ENCODE peak calls at places on chromosomes 2 and 18, in four cellular contexts. T is activated CD4-positive, alpha-beta T cell treated with anti-CD3 and anti-CD28 coated beads, Interleukin-2, amount 50 U/mL, for 4 hours; P is dorsolateral prefrontal cortex; C is pancreas. G is an unnamed sample.

GRCh38 chr2:3207091-3207491 is 170.5 kb downstream of the EIPR1 start:
- DNase-seq in T (no peak), P (no peak), C (no peak), G (no peak)

GRCh38 chr18:36031903-36032302 is 35.5 kb downstream of the RPRD1A start:
- DNase-seq in T (no peak), P (no peak), C (no peak), G (no peak)

GRCh38 chr2:647691-648231 is 29.4 kb downstream of the TMEM18 start:
- DNase-seq in T (no peak), P (no peak), C (peak), G (no peak)

GRCh38 chr18:25764777-25765176 is 325.6 kb downstream of the SS18 start:
- DNase-seq in T (no peak), P (no peak), C (no peak), G (no peak)

GRCh38 chr2:49236316-49236715 is 82.0 kb upstream of the FSHR start:
- DNase-seq in T (no peak), P (no peak), C (no peak), G (no peak)

GRCh38 chr2:6888724-6889123 is 11.1 kb downstream of the RSAD2 start:
- DNase-seq in T (no peak), P (no peak), C (no peak), G (no peak)

GRCh38 chr18:58481321-58482180 is 147.3 kb downstream of the ALPK2 start:
- DNase-seq in T (no peak), P (no peak), C (no peak), G (no peak)

GRCh38 chr18:13303761-13304364 is 85.3 kb downstream of the LDLRAD4 start:
- DNase-seq in T (no peak), P (no peak), C (no peak), G (no peak)

GRCh38 chr2:220226076-220226475 is 598.6 kb downstream of the SLC4A3 start:
- DNase-seq in T (no peak), P (no peak), C (no peak), G (no peak)

GRCh38 chr2:37376421-37377186 is 32.2 kb downstream of the QPCT start:
- DNase-seq in T (no peak), P (no peak), C (no peak), G (no peak)

GRCh38 chr2:224025874-224026273 is 13.2 kb downstream of the SERPINE2 start:
- DNase-seq in T (peak), P (no peak), C (no peak), G (peak)

GRCh38 chr2:231680992-231681852 is 27.1 kb upstream of the PTMA start:
- DNase-seq in T (no peak), P (peak), C (peak), G (no peak)

GRCh38 chr2:33660416-33661118 is 61.5 kb upstream of the FAM98A start:
- DNase-seq in T (no peak), P (no peak), C (no peak), G (no peak)

GRCh38 chr2:208711598-208711997 is 305.0 kb downstream of the PTH2R start:
- DNase-seq in T (no peak), P (no peak), C (no peak), G (no peak)

GRCh38 chr2:98917031-98917459 is 19.0 kb downstream of the CRACDL start:
- DNase-seq in T (no peak), P (peak), C (no peak), G (no peak)

GRCh38 chr18:21129586-21130216 is 18.1 kb upstream of the ROCK1 start:
- DNase-seq in T (no peak), P (no peak), C (no peak), G (no peak)

GRCh38 chr2:189163889-189164288 is 15.7 kb downstream of the COL5A2 start:
- DNase-seq in T (no peak), P (no peak), C (no peak), G (no peak)

GRCh38 chr2:187580462-187581124 is 26.4 kb upstream of the TFPI start:
- DNase-seq in T (no peak), P (no peak), C (no peak), G (no peak)

GRCh38 chr18:9273221-9273620 is 61.4 kb upstream of the TWSG1 start:
- DNase-seq in T (no peak), P (no peak), C (no peak), G (no peak)

GRCh38 chr2:178829299-178829698 is 22.1 kb upstream of the TTN start:
- DNase-seq in T (no peak), P (no peak), C (no peak), G (no peak)

GRCh38 chr2:98685930-98686887 is 44.7 kb downstream of the MGAT4A start:
- DNase-seq in T (no peak), P (no peak), C (no peak), G (no peak)

GRCh38 chr2:81412681-81413080 is 1108.1 kb upstream of the LRRTM1 start:
- DNase-seq in T (no peak), P (no peak), C (no peak), G (no peak)

GRCh38 chr2:212099658-212100057 is 438.9 kb downstream of the ERBB4 start:
- DNase-seq in T (no peak), P (no peak), C (no peak), G (no peak)

GRCh38 chr18:47261902-47262301 is 10.4 kb upstream of the SKOR2 start:
- DNase-seq in T (no peak), P (no peak), C (peak), G (no peak)

GRCh38 chr2:241876528-241877196 is 7.1 kb downstream of the RTP5 start:
- DNase-seq in T (no peak), P (no peak), C (peak), G (no peak)

GRCh38 chr2:82342351-82342750 is 2037.8 kb upstream of the LRRTM1 start:
- DNase-seq in T (no peak), P (no peak), C (no peak), G (no peak)

GRCh38 chr18:8949206-8949605 is 153.3 kb upstream of the NDUFV2 start:
- DNase-seq in T (no peak), P (peak), C (no peak), G (no peak)

GRCh38 chr2:152071518-152071917 is 27.3 kb downstream of the CACNB4 start:
- DNase-seq in T (no peak), P (no peak), C (no peak), G (no peak)

GRCh38 chr2:72864500-72864899 is 22.7 kb upstream of the SPR start:
- DNase-seq in T (no peak), P (no peak), C (no peak), G (no peak)

G was measured in activated T-cell treated with anti-CD3 and anti-CD28 coated beads for 4 hours.